ENCODE peak calls at places on chromosomes 2 and 18, in eight cellular contexts. X, D, W, V, T, Y, F and G are unnamed samples.
A peak's percentile ranks its signal among the peaks of the same experiment; 100 is the strongest.

GRCh38 chr18:10490401-10491289 is 35.2 kb upstream of the NAPG start:
- DNase-seq in D (no peak), Y (no peak), W (no peak), T (no peak), X (no peak), V (no peak), F (no peak), G (no peak)

GRCh38 chr18:75427603-75428002 is at the start of gene SMIM21:
- DNase-seq in X (no peak), V (no peak), Y (no peak), T (no peak), D (no peak), W (no peak), F (no peak), G (no peak)

GRCh38 chr2:26068602-26069298 is 34.9 kb downstream of the RAB10 start:
- DNase-seq in F (peak; percentile 72), T (no peak), X (peak; percentile 78), W (no peak), Y (peak; percentile 92), D (no peak), V (peak; percentile 57), G (peak; percentile 36)

GRCh38 chr18:32337347-32337746 is 133.3 kb downstream of the GAREM1 start:
- DNase-seq in T (no peak), W (no peak), X (no peak), F (no peak), D (no peak), Y (no peak), V (no peak), G (no peak)

GRCh38 chr18:34637094-34637801 is 72.8 kb upstream of the DTNA start:
- DNase-seq in F (no peak), Y (no peak), V (no peak), T (no peak), D (no peak), W (no peak), X (no peak), G (no peak)

GRCh38 chr2:205758051-205758450 is 75.8 kb downstream of the NRP2 start:
- DNase-seq in X (peak; percentile 58), W (no peak), D (no peak), F (peak; percentile 90), T (no peak), V (no peak), Y (peak; percentile 88), G (peak; percentile 72)

GRCh38 chr2:176094307-176094706 is 1.8 kb downstream of the HOXD13 start:
- DNase-seq in Y (no peak), F (no peak), X (no peak), D (no peak), V (no peak), W (no peak), T (no peak), G (no peak)

GRCh38 chr2:173299764-173300163 is 54.9 kb upstream of the CDCA7 start:
- DNase-seq in Y (no peak), W (no peak), T (no peak), F (no peak), X (no peak), D (no peak), V (no peak), G (no peak)

GRCh38 chr18:7728297-7728696 is 161.2 kb downstream of the PTPRM start:
- DNase-seq in D (no peak), T (no peak), V (no peak), Y (no peak), W (no peak), F (no peak), X (no peak), G (no peak)

GRCh38 chr2:18440777-18441176 is 119.7 kb downstream of the RDH14 start:
- DNase-seq in Y (no peak), F (no peak), X (no peak), W (no peak), T (no peak), V (no peak), D (no peak), G (no peak)

GRCh38 chr2:170923799-170924198 is 5.3 kb upstream of the GORASP2 start:
- DNase-seq in W (no peak), X (no peak), T (no peak), F (no peak), V (no peak), D (no peak), Y (no peak), G (no peak)

GRCh38 chr2:241218131-241219029 is 29.9 kb downstream of the ANO7 start:
- DNase-seq in W (peak; percentile 81), T (no peak), Y (peak; percentile 29), V (no peak), X (peak; percentile 36), F (no peak), D (peak; percentile 80), G (no peak)

GRCh38 chr2:241215421-241215820 is 26.9 kb downstream of the ANO7 start:
- DNase-seq in V (no peak), W (no peak), Y (no peak), X (no peak), D (no peak), F (no peak), T (no peak), G (no peak)

GRCh38 chr2:241219030-241219382 is 30.5 kb downstream of the ANO7 start:
- DNase-seq in V (no peak), D (no peak), Y (no peak), T (no peak), F (no peak), X (no peak), W (no peak), G (no peak)

GRCh38 chr2:241216211-241216761 is 27.8 kb downstream of the ANO7 start:
- DNase-seq in F (no peak), T (no peak), V (no peak), W (no peak), D (no peak), Y (no peak), X (no peak), G (no peak)

DNA sequence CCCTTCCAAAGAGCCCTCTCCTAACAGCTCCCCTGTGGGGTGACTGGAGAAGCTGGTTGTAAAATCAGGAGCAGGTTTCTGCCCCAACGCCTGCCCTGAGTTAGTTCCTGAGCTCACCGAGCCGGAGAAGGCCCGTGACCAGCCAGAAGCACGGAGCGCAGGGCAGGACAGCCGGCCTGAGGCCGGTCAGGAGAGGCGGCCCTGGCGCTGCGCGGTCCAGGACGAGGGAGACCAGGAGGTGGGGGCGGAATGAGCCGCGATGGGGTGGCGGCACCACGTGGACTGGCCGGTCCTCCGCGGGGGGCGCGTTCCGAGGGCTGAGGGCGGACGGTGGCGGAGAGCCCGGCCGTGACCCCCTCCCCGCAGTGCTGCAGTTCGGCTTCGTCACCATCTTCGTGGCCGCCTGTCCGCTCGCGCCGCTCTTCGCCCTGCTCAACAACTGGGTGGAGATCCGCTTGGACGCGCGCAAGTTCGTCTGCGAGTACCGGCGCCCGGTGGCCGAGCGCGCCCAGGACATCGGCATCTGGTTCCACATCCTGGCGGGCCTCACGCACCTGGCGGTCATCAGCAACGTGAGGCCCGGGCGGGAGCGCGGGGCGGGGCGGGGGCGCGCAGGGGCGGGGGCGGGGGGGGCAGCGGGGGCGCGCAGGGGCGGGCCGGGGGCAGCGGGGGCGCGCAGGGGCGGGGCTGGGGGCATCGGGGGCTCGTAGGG is 29.0 kb downstream of the ANO7 start:
- DNase-seq in V (peak; percentile 11), W (peak; percentile 88), T (peak; percentile 29), F (peak; percentile 41), Y (peak; percentile 79), D (peak; percentile 85), X (peak; percentile 53), G (no peak)
- H3K4me3 ChIP-seq in V (peak overlapping the region; percentile 48), W (peak overlapping the region; percentile 63), T (peak overlapping the region; percentile 50), F (peak overlapping the region; percentile 55), Y (peak overlapping the region; percentile 52), D (peak overlapping the region; percentile 45), X (peak overlapping the region; percentile 38), G (peak overlapping the region; percentile 55)

GRCh38 chr2:172204762-172205161 is 102.1 kb upstream of the DLX2 start:
- DNase-seq in X (no peak), F (no peak), W (no peak), V (no peak), Y (no peak), T (no peak), D (no peak), G (no peak)

GRCh38 chr2:172207916-172208315 is 105.2 kb upstream of the DLX2 start:
- DNase-seq in W (no peak), Y (peak; percentile 39), T (no peak), V (no peak), D (no peak), X (no peak), F (no peak), G (no peak)

GRCh38 chr2:172211507-172211906 is 108.8 kb upstream of the DLX2 start:
- DNase-seq in F (peak; percentile 17), V (no peak), Y (no peak), D (no peak), T (no peak), W (no peak), X (peak; percentile 66), G (no peak)

GRCh38 chr2:172210599-172210998 is 107.9 kb upstream of the DLX2 start:
- DNase-seq in D (no peak), Y (no peak), V (no peak), F (no peak), X (no peak), T (no peak), W (no peak), G (no peak)

DNA sequence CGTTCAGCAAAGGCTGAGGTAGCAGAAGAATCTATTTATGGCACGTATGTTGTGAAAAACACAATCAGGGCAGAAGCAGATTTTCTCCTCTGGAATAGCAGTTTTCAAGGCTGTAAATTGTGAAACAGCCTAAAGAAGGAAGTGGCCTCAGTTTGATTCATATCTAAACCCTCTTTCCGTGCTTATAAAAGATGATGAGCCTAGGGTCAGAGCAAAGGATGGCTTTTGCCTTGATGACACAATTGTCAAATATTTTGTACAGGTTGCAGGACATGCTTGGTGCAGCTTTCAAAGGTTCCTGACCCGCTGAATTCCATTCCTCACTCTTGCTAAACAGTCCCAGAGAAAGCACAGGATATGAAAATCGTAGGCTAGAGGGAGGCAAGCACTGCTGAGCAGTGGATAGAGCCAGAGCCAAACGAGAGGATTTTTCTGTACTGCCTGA is 106.2 kb upstream of the DLX2 start:
- DNase-seq in X (peak; percentile 86), Y (peak; percentile 88), T (no peak), D (no peak), F (peak; percentile 45), V (no peak), W (no peak), G (peak; percentile 33)
- TF ChIP-seq CTCF in X (no peak), Y (no peak), T (no peak), D (no peak), F (no peak), V (no peak), W (no peak), G (no peak)

DNA sequence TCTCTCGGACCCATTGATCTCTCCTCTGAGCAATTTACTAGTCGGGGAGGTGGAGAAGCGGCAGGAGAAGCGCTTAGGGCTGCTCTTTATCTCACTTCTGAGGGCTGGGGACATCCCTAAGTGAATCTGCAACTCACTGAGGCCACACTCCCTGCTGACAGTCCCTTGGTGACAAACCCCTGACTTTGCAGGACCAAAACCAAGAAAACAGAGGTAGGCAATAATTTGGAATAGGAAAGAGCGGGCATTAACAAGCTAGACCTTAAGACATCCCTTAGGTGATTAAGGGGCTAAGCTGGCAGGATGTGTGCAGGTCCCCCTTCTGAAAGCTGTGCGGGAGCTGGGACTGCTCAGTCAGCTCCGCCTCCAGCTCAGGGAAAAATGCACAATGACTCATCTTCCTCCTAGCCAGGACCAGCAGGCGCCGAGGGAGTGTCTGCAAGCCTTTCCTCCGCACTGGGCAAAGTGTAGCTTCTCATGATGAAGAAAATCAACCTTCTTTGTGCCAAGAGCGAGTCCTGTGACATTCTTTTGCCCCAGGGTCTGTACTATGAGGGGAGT is 63.3 kb downstream of the BOD1L2 start:
- DNase-seq in W (no peak), T (peak; percentile 14), Y (peak; percentile 28), V (peak; percentile 38), F (peak; percentile 72), D (no peak), X (peak; percentile 54), G (peak; percentile 14)
- H3K4me3 ChIP-seq in W (no peak overlapping the region), T (no peak overlapping the region), Y (no peak overlapping the region), V (no peak overlapping the region), F (no peak overlapping the region), D (no peak overlapping the region), X (no peak overlapping the region), G (peak overlapping the region; percentile 2)

GRCh38 chr2:290090-290722 is 2.3 kb upstream of the ALKAL2 start:
- DNase-seq in T (peak; percentile 70), D (peak; percentile 92), Y (peak; percentile 79), W (peak; percentile 83), V (peak; percentile 24), X (peak; percentile 59), F (peak; percentile 61), G (peak; percentile 5)
- TF ChIP-seq CTCF in T (peak; percentile 47), D (peak; percentile 29), Y (peak; percentile 85), W (peak; percentile 67), V (peak; percentile 88), X (peak; percentile 96), F (peak; percentile 90), G (peak; percentile 84)